ENCODE peak calls at places on chromosomes 12 and 14, in five cellular contexts. I is suprapubic skin, C is A549, A is upper lobe of left lung, Q is K562. S is an unnamed sample.

GRCh38 chr12:1766110-1766509 is 54.3 kb upstream of the LRTM2 start:
- DNase-seq in I (no peak), C (no peak), A (no peak), Q (no peak), S (no peak)

GRCh38 chr14:80638620-80639215 is 302.8 kb downstream of the CEP128 start:
- DNase-seq in I (no peak), C (peak; percentile 27), A (no peak), Q (no peak), S (no peak)

GRCh38 chr12:32151081-32151480 is 44.4 kb downstream of the BICD1 start:
- DNase-seq in I (no peak), C (no peak), A (no peak), Q (no peak), S (no peak)

GRCh38 chr14:66649515-66649914 is 141.6 kb downstream of the GPHN start:
- DNase-seq in I (no peak), C (no peak), A (no peak), Q (no peak), S (no peak)

GRCh38 chr12:131911851-131912525 is 17.1 kb upstream of the PUS1 start:
- DNase-seq in I (no peak), C (no peak), A (no peak), Q (no peak), S (no peak)

GRCh38 chr12:102638777-102639176 is 158.4 kb upstream of the IGF1 start:
- DNase-seq in I (no peak), C (no peak), A (no peak), Q (no peak), S (no peak)

GRCh38 chr14:74913986-74914573 is 9.0 kb downstream of the RPS6KL1 start:
- DNase-seq in I (no peak), C (peak; percentile 73), A (peak; percentile 40), Q (peak; percentile 47), S (no peak)

GRCh38 chr12:39294712-39295111 is 148.2 kb downstream of the KIF21A start:
- DNase-seq in I (no peak), C (no peak), A (no peak), Q (no peak), S (no peak)

GRCh38 chr12:59365133-59365532 is 230.7 kb upstream of the SLC16A7 start:
- DNase-seq in I (no peak), C (no peak), A (no peak), Q (no peak), S (no peak)

GRCh38 chr14:37063467-37064240 is 108.8 kb downstream of the SLC25A21 start:
- DNase-seq in I (no peak), C (no peak), A (no peak), Q (no peak), S (no peak)

GRCh38 chr14:37060496-37061260 is 111.7 kb downstream of the SLC25A21 start:
- DNase-seq in I (no peak), C (no peak), A (no peak), Q (no peak), S (no peak)

GRCh38 chr14:37057776-37058175 is 114.6 kb downstream of the SLC25A21 start:
- DNase-seq in I (no peak), C (no peak), A (no peak), Q (no peak), S (no peak)

GRCh38 chr14:37061697-37062096 is 110.7 kb downstream of the SLC25A21 start:
- DNase-seq in I (no peak), C (no peak), A (peak; percentile 36), Q (no peak), S (no peak)

DNA sequence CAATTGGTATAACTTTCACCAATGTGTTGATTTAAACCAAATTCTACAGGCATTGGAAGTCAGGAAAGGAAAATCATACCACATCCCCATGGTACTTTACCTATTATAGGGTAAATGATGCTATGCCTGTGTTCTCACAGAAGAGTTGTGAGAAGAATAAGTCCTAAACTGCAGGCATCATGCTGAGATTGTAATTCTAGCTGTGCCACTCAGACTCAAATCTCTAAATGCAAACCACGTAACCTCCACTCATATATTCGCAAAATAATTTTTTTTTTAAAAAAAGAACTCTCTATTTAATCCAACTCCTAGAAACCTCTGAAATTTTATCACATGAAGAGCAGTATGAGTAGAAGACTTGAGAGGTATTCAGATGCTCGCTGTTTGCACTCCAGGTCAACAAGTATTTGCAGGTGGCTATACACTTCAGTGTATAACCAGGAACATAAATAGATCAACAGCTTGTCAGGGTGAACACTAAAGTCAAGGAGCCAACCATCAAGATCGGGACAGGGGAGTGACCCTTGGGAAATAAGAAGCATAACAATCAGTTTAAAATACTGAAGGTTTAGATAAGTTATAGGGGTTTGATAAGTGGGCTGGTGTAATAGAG is 110.1 kb downstream of the SLC25A21 start:
- DNase-seq in I (no peak), C (no peak), A (peak; percentile 23), Q (no peak), S (no peak)
- H3K27ac ChIP-seq in I (no peak overlapping the region), C (no peak overlapping the region), A (no peak overlapping the region), Q (no peak overlapping the region), S (no peak overlapping the region)

DNA sequence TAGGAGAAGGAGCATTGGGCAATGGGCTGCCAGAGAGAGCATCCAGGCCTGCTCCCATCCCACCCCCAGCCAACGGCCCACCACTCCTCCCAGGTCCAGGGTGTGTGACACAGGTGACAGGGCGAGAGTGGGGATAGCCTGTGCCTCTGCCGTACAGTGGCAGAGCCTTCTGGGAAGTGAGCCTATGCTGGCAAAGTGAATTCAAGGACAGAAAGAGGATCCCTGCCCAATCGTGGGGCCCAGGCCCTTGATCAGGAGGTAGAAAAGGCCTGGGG is 553 bp upstream of the KRT79 start:
- DNase-seq in I (no peak), C (no peak), A (no peak), Q (no peak), S (no peak)
- TF ChIP-seq EP300 in I (no peak), C (no peak), A (no peak), Q (no peak), S (no peak)

GRCh38 chr14:21229821-21230220 is 39.4 kb downstream of the HNRNPC start:
- DNase-seq in I (no peak), C (no peak), A (no peak), Q (no peak), S (no peak)

GRCh38 chr14:21226467-21226866 is 42.8 kb downstream of the HNRNPC start:
- DNase-seq in I (no peak), C (no peak), A (no peak), Q (no peak), S (no peak)

GRCh38 chr14:21227150-21227549 is 42.1 kb downstream of the HNRNPC start:
- DNase-seq in I (no peak), C (no peak), A (no peak), Q (no peak), S (no peak)

GRCh38 chr14:21231020-21231652 is 38.1 kb downstream of the HNRNPC start:
- DNase-seq in I (no peak), C (no peak), A (no peak), Q (no peak), S (no peak)

DNA sequence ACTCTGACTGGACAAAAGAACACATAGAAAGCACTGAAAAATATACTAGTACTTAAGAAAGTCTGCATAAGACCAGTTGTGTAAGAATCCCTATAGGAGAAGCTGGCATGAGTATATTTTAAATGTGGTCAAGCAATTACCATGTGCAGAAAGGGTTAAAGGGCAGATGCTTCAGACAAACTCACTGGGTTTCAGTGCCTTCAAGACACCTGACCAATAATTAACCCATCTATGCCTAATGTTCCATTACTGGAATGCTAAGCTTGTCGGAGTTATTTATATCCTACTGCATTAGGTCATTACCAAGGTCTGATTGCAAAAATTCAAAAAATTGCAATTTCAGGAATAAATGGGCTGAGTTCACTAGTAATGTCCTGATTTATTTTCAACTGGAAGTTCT is 41.3 kb downstream of the HNRNPC start:
- DNase-seq in I (no peak), C (no peak), A (no peak), Q (no peak), S (no peak)
- H3K27ac ChIP-seq in I (no peak overlapping the region), C (no peak overlapping the region), A (no peak overlapping the region), Q (no peak overlapping the region), S (no peak overlapping the region)

DNA sequence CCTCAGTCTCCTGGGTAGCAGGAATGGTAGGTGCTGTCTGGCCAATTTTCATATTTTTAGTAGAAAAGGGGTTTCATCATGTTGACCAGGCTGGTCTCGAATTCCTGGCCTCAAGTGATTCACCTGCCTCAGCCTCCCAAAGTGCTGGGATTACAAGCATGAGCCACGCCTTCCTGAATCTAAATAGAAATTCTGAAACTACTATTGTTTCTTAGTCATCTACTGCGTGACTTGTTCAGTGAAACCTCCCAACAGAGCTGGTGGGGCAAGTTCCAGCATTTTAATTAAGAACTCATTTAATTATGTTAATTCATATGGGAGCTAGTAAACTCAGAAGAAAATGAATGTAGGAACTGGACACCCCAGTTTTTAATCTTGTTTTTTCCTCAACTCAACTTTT is 335.7 kb upstream of the E2F7 start:
- DNase-seq in I (no peak), C (no peak), A (no peak), Q (no peak), S (no peak)
- TF ChIP-seq EP300 in I (no peak), C (no peak), A (no peak), Q (no peak), S (no peak)

GRCh38 chr12:124583854-124584253 is 16.4 kb upstream of the NCOR2 start:
- DNase-seq in I (no peak), C (no peak), A (no peak), Q (peak; percentile 89), S (no peak)

GRCh38 chr12:124588018-124588634 is 20.7 kb upstream of the NCOR2 start:
- DNase-seq in I (no peak), C (no peak), A (no peak), Q (no peak), S (no peak)

GRCh38 chr12:124588689-124589318 is 21.4 kb upstream of the NCOR2 start:
- DNase-seq in I (no peak), C (no peak), A (peak; percentile 72), Q (no peak), S (no peak)

GRCh38 chr12:124590447-124590846 is 23.0 kb upstream of the NCOR2 start:
- DNase-seq in I (no peak), C (no peak), A (no peak), Q (no peak), S (no peak)

GRCh38 chr12:124586756-124587155 is 19.3 kb upstream of the NCOR2 start:
- DNase-seq in I (no peak), C (no peak), A (no peak), Q (no peak), S (no peak)
- H3K27ac ChIP-seq in I (no peak overlapping the region), C (no peak overlapping the region), A (no peak overlapping the region), Q (no peak overlapping the region), S (no peak overlapping the region)

GRCh38 chr12:89828575-89828974 is 119.9 kb upstream of the ATP2B1 start:
- DNase-seq in I (no peak), C (no peak), A (no peak), Q (no peak), S (no peak)

GRCh38 chr12:89824822-89825221 is 116.2 kb upstream of the ATP2B1 start:
- DNase-seq in I (no peak), C (no peak), A (no peak), Q (no peak), S (no peak)

GRCh38 chr12:89825591-89826449 is 117.2 kb upstream of the ATP2B1 start:
- DNase-seq in I (no peak), C (peak; percentile 64), A (no peak), Q (peak; percentile 33), S (no peak)

GRCh38 chr12:89827592-89827991 is 119.0 kb upstream of the ATP2B1 start:
- DNase-seq in I (no peak), C (no peak), A (no peak), Q (peak; percentile 20), S (no peak)

GRCh38 chr12:89826468-89826867 is 117.8 kb upstream of the ATP2B1 start:
- DNase-seq in I (no peak), C (no peak), A (no peak), Q (no peak), S (no peak)
- TF ChIP-seq EP300 in I (no peak), C (no peak), A (no peak), Q (no peak), S (no peak)